ENCODE peak calls at places on chromosomes 5 and 9, in five cellular contexts. B, U, Z, W and V are unnamed samples.

GRCh38 chr5:1508679-1509290 is 15.0 kb downstream of the LPCAT1 start:
- DNase-seq in U (no peak), W (no peak), Z (no peak), B (peak; percentile 66), V (no peak)

GRCh38 chr9:21854594-21854993 is 52.2 kb downstream of the MTAP start:
- DNase-seq in B (no peak), Z (no peak), U (no peak), W (no peak), V (no peak)

GRCh38 chr9:91902465-91903125 is 47.4 kb downstream of the ROR2 start:
- DNase-seq in B (no peak), U (no peak), W (no peak), Z (no peak), V (no peak)

GRCh38 chr5:154273963-154274827 is 83.7 kb downstream of the GALNT10 start:
- DNase-seq in Z (no peak), U (no peak), W (no peak), B (no peak), V (no peak)

GRCh38 chr9:93303806-93304573 is 120.1 kb downstream of the WNK2 start:
- DNase-seq in W (no peak), U (no peak), B (peak; percentile 67), Z (no peak), V (no peak)

GRCh38 chr9:105425817-105426433 is 21.9 kb upstream of the FSD1L start:
- DNase-seq in U (peak; percentile 55), Z (no peak), B (no peak), W (peak; percentile 33), V (no peak)

GRCh38 chr9:34869390-34869789 is 88.7 kb upstream of the PHF24 start:
- DNase-seq in B (no peak), Z (peak; percentile 7), W (peak; percentile 48), U (no peak), V (peak; percentile 32)

GRCh38 chr9:104302775-104303174 is 201.3 kb upstream of the OR13F1 start:
- DNase-seq in Z (no peak), U (no peak), B (no peak), W (no peak), V (no peak)

GRCh38 chr9:15213249-15213648 is 93.8 kb downstream of the TTC39B start:
- DNase-seq in U (no peak), B (no peak), Z (no peak), W (no peak), V (no peak)

GRCh38 chr5:151663617-151664322 is 22.9 kb downstream of the SPARC start:
- DNase-seq in Z (no peak), B (no peak), W (no peak), U (no peak), V (no peak)

GRCh38 chr5:141638771-141639170 is 2.0 kb downstream of the RELL2 start:
- DNase-seq in U (no peak), W (no peak), Z (no peak), B (no peak), V (no peak)
- H3K4me3 ChIP-seq in U (no peak overlapping the region), W (no peak overlapping the region), Z (no peak overlapping the region), B (no peak overlapping the region), V (no peak overlapping the region)

DNA sequence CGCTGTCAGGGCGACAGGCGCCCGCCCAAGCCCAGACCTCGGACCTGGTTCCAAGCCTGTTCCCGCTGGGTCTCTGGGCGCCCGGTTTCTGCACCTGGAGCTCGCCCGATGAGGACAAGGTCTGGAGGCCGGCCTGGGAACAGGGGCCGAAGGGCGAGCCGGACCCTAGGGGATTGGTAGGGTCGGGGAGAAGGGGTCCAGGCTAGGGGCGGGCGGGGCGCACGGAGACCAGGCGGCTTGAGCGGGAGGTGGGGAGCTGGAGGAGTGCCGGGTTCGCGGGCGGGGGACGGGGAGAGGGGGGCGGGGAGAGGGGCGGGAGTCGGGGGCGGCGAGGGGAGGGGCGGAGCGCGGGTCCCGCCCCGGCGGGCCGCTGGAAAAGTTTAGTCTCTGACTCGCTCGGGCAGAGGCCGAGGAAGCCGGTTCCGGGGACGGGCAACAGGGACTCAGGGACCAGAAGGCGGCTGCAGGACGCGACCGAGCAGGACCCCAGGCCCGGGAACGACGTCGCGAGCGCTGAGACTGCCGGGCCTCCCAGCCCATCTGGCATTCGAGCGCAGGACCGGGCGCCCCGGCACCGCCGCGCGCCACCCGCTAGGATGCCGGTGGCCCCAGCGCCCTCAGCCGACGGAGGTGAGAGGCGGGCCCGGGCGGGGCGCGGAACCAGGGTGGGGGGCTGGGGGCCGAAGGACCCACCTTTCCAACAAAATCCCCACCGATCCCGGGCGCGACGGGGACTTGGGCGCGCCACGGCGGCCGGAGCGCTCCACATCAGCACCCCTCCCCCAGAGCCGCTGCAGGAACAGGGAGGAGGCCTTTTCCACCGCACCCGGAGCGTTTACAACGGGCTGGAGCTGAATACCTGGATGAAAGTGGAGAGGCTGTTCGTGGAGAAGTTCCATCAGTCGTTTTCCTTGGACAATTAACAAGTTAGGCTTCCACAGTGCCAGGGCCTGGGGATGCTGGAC is at the start of gene S1PR3:
- DNase-seq in Z (no peak), U (peak; percentile 68), W (peak; percentile 77), B (peak; percentile 92), V (peak; percentile 51)
- H3K4me3 ChIP-seq in Z (no peak within 1 kb of the TSS), U (peak within 1 kb of the TSS; percentile 84), W (peak within 1 kb of the TSS; percentile 94), B (peak within 1 kb of the TSS; percentile 94), V (peak within 1 kb of the TSS; percentile 85)

DNA sequence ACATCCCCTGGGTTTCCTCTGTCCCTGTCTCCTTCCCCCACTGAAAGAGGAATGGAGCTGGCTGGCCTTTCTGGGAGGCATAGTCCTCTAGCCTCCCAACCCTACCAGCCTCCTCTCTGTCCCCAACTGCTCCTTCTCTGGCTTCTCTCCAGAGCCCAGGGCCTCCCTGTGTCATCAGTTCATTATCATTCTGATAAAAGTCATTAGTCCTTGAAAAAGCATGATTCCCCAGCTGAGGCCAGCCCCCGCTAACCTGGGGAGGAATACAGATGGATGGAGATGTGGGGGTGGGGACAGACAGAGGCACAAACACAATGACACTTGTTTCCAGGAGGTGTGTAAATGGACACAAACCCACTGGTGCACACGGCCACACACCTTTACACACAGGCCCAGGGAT is 73.6 kb upstream of the HSPA9 start:
- DNase-seq in W (no peak), U (no peak), B (no peak), Z (no peak), V (no peak)
- H3K4me3 ChIP-seq in W (no peak overlapping the region), U (no peak overlapping the region), B (no peak overlapping the region), Z (no peak overlapping the region), V (no peak overlapping the region)

GRCh38 chr9:124218438-124219289 is 39.1 kb upstream of the NEK6 start:
- DNase-seq in U (peak; percentile 72), W (no peak), Z (peak; percentile 36), B (no peak), V (no peak)
- H3K4me3 ChIP-seq in U (no peak overlapping the region), W (no peak overlapping the region), Z (no peak overlapping the region), B (no peak overlapping the region), V (no peak overlapping the region)

GRCh38 chr9:131270171-131271015 is 5.9 kb downstream of the FAM78A start:
- DNase-seq in Z (no peak), W (no peak), B (no peak), U (no peak), V (peak; percentile 49)
- H3K4me3 ChIP-seq in Z (no peak overlapping the region), W (no peak overlapping the region), B (no peak overlapping the region), U (no peak overlapping the region), V (peak overlapping the region; percentile 40)

DNA sequence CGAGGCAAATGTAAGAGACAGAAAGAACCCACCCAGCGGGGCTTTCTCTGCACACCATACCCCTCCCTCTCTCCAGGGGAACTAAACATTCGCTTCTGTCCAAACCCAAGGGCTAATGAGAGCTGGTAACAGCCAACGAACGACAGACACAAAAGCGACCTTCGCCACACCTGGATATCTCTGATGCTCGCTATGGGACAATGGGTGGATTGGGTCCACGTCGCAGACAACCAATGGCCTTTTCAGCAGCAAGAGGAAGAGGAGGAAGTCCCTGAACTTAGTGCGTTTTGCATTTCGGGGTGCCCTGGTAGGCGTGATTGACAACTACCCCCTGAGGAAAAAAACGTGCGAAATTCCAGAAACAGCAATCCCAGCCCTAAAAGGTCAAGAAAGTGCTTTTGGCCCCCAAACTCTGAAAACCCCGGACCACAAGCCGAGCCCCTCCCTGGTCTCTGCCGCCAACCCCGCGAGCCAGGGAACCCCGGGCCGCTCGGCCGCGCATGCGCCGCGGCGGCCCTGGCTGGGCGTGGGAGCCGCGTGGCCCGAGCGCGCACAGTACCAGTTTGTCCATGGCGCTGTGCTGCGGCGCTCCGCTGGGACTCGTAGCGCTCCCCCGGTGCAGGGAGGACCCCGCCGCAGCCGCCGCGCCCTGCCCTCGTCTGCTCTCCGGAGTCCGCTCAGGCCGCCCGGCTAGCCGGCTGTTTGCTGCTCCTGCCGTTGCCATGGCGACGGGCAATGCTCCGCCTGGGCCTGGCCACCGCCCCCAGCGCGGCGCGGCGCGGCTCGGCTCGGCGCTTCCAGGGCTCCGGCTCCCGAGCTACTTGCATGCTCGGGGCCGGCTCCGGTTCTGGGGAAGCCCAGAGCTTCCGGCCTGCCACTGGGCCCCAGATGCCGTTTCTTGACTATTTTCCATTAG is 66.9 kb upstream of the DNAH5 start:
- DNase-seq in Z (peak; percentile 52), U (peak; percentile 64), B (peak; percentile 96), W (peak; percentile 96), V (no peak)
- H3K4me3 ChIP-seq in Z (peak overlapping the region; percentile 53), U (peak overlapping the region; percentile 50), B (peak overlapping the region; percentile 6), W (peak overlapping the region; percentile 79), V (no peak overlapping the region)